ENCODE peak calls at places on chromosomes 12 and 14, in four cellular contexts. Y is H9, T is fibroblast of lung, F is OCI-LY7. S is an unnamed sample. For H3K4me1, the result is how much of the 10 kb centered on the place peaks cover.

GRCh38 chr14:93036652-93037341 is 78.9 kb downstream of the ITPK1 start:
- DNase-seq in F (no peak), T (peak), Y (no peak), S (no peak)

GRCh38 chr12:30926243-30927209 is at the start of gene TSPAN11:
- DNase-seq in T (peak), Y (peak), F (no peak), S (peak)

GRCh38 chr12:120930032-120930431 is 25.9 kb upstream of the SPPL3 start:
- DNase-seq in Y (no peak), T (no peak), F (no peak), S (no peak)

GRCh38 chr12:121628037-121628436 is 1.7 kb downstream of the ORAI1 start:
- DNase-seq in F (peak), Y (no peak), T (no peak), S (no peak)

GRCh38 chr12:41962171-41962572 is 182.5 kb downstream of the GXYLT1 start:
- DNase-seq in Y (no peak), T (no peak), F (no peak), S (no peak)

GRCh38 chr12:93098077-93098476 is 169.0 kb upstream of the EEA1 start:
- DNase-seq in F (peak), T (peak), Y (peak), S (no peak)

GRCh38 chr14:71448431-71449315 is 483.6 kb upstream of the RGS6 start:
- DNase-seq in Y (no peak), F (no peak), T (no peak), S (no peak)

GRCh38 chr12:106126441-106127288 is 12.1 kb downstream of the NUAK1 start:
- DNase-seq in Y (no peak), T (no peak), F (no peak), S (no peak)

GRCh38 chr12:104669057-104669770 is 212.5 kb downstream of the CHST11 start:
- DNase-seq in Y (no peak), T (peak), F (no peak), S (peak)

GRCh38 chr12:30796508-30796780 is 41.7 kb upstream of the CAPRIN2 start:
- DNase-seq in T (peak), Y (peak), F (no peak), S (no peak)

GRCh38 chr12:2862876-2863275 is 6.0 kb upstream of the TEX52 start:
- DNase-seq in F (no peak), Y (no peak), T (no peak), S (no peak)

DNA sequence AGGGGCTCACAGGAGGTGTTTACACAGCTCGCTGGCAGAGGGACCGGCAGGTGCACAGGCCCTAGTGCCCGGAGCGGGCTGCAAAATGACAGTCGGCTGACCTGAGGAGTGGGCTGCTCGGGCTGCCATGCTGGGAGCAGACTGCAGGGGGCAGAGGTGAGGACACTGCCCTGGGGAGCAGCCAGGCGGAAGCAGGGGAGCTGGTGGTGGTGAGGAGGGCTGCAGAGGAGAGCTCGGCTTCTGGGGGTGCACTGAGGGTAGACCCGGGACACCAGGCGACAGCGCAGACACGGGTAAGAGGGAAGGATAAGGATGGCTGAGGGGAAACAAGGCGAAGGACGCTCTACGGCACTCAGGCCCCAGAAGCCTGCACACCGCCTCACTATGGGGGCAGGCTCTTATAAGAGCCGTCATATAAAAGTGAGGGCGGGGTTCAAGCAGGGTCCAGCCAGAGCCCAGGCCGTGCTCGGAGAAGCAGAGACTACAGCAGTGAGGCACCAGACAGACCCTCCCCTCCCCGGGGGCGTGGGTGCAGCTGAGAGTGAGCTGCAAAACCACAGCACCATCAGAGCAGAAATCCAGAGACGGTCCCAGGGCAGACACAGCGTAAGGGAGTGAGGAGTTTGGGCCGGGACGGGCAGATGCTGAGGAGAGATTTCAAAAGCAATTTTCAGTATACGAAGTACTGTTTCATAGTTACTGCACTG is 62.5 kb downstream of the CCDC88C start:
- DNase-seq in T (no peak), Y (peak), F (peak), S (no peak)
- H3K4me1 ChIP-seq in T (under half), Y (under half), F (half or more), S (under half)

DNA sequence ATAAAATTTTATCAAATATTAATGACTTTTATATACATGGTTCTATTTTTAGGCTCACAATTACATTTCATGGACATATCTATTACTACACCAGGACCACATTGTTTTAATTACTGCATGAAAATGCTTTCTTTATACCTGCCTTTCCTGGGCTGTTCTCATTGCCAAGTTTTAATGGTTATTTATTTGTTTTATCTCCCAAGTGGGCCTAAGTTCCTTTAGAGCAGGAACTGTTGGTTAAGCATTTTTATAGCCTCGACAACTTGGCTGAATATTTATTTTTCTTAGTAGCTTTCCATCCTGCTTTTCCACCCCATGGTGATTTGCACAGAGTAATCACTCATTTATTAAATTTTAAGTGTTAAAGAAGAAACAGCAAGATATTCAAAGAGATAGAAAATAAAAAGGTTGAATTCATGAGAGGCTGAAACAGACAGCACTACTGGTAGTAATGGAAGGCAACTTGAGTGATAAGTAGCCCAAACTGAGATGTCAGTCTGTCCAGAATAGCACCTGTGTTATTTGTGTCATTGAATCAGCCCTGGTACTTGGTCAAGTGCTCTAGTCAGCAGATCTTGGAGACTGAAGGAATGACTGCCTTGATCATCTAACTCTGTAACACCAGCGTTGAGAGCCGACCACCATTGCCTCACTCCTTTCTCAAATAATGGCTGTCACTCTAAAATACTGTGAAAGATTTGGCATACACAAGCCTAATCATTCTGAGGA is 119.1 kb upstream of the EGLN3 start:
- DNase-seq in F (no peak), Y (no peak), T (no peak), S (no peak)
- H3K4me1 ChIP-seq in F (under half), Y (under half), T (under half), S (under half)

DNA sequence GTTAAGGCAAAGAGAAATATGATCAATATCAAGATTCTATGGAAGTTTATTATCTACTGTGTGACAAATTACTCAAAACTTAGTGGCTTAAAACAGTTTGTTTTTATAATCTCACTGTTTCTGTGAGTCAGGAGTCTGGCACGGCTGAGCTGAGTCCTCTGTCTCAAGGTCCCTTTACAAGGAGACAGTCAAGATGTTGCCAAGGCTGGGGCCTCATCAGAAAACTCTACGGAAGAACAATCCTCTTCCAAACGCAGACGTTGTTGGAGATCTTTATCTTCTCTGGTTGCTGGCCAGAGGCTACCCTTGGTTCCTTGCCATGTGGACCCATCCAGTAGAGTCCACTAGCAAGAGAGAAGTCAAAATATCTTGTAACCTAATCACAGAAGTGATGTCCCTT is 100.6 kb upstream of the CCND2 start:
- DNase-seq in T (peak), Y (no peak), F (no peak), S (no peak)
- H3K4me1 ChIP-seq in T (under half), Y (under half), F (under half), S (under half)

DNA sequence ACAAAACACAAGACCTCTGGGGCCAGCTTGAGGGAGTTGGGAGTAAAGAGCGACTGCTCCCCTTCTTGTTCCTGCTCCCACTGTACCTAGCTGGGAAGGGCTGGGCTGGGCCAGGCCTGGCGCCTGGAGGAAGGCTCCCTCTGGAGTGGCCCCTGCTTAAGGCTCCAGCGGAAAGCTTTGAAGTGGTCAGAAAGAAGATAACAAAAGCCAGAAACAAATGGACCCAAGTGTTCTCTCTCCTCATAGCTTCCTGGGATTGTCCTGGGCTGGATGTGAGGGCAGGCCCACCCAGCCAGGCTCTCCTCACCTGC is 25.3 kb downstream of the PRPF40B start:
- DNase-seq in F (no peak), Y (no peak), T (no peak), S (no peak)
- H3K4me1 ChIP-seq in F (under half), Y (under half), T (under half), S (under half)

GRCh38 chr12:124762384-124762783 is 101.3 kb downstream of the SCARB1 start:
- DNase-seq in T (no peak), Y (no peak), F (no peak), S (no peak)
- H3K4me1 ChIP-seq in T (under half), Y (under half), F (under half), S (under half)

DNA sequence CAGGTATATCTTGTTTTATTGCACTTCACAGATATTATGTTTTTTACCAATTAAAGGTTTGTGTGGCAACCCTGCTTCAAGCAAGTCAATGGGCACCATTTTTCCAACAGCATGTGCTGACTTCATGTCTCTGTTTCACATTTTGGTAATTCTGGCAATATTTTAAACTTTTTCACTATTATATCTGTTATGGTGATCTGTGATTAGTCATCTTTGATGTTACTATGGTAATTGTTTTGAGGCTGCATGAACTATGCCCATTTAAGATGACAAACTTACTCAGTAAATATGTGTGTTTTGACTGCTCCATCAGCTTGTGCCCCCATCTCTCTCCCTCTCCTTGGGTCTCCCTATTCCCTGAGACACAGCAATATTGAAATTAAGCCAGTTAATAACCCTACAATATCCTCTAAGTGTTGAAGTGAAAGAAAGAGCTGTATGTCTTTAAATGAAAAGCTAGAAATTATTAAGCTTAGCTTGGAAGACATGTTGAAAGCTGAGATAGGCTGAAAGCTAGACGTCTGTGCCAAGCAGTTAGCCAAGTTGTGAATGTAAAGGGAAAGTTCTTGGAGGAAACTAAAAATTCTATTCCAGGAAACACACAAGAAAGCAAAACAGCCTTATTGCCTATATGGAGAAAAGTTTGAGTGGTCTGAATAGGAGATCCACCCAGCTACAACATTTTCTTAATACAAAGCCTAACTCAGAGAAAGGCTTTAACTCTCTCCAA is 365.1 kb downstream of the ATP23 start:
- DNase-seq in Y (no peak), T (no peak), F (no peak), S (no peak)
- H3K4me1 ChIP-seq in Y (under half), T (under half), F (under half), S (under half)

DNA sequence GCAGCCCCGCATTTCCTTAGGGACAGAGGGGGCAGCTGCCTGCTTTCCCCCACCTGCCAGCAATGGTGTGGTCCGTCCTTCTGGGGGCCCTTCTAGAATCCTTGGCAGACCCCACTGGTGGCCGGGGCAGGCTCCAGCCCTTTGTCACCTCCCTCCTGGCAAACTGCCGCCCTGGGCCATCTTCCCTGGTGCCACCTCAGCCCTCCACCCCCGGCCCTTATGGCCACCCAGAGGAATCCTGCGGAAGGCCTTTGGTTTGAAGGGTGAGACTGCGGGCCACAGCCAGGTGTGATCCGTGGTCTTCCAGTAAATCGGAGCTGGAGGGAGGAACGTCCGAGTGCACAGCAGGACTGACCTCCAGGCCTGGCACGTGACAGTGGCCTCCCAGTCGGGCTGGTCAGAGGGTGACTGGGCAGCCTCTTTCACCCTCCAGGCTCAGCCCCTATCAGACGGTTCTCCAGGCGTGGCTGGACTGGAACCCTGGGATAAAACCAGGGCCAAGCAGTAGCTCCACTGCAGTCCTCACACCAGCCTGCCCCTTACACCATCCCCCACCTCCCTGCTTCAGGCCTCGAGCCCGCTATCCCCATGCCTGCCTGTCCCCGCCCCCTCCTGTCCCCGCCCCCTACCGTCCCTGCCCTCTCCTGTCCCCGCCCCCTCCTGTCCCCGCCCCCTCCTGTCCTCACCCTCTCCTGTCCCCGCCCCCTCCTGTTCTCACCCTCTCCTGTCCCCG is 12.4 kb downstream of the FBRSL1 start:
- DNase-seq in T (no peak), F (peak), Y (peak), S (no peak)
- H3K4me1 ChIP-seq in T (under half), F (under half), Y (under half), S (half or more)

DNA sequence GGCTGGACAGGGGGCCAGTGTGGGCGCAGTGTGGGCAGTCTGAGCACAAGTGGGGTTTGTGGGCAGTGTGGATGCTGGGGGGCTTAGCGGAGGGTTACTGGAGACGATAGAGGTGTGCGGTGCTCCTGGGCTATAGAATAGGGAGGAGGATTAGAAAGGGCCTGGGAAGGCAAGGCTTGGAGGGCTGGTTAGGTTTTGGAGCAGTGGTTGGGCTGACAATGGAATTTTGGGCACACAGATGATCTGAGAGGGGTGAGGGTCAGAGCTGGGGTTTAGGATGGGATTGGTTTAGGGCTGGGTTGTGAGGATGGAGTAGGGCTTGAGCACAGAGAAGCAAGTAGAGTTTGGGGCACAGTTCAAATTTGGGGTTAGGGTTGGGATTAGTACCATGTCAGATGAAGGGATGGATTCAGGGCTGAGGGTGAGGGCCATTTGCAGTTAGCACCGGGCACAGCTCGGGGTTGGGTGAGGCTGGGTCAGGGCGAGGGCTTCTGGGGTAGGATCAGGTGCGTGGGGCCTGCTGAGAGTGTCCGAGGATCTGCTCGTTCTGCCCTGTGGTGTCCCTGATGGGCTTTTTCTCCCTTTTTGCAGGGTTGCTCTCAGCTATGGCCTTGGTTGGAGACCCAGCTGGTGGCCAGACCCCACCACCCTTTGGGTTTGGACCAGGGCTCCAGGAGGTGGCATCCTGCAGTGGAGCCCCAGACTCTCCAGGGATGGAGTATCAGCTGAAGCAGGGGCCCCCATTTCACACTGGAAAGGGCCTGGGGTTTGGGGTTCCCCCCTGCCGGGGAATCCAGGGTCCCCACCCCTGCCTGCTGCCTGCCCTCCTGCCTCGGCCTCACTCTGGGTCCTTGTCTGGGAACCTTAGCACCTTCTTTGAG is 45.6 kb downstream of the KRT80 start:
- DNase-seq in F (no peak), T (no peak), Y (no peak), S (no peak)
- H3K4me1 ChIP-seq in F (under half), T (under half), Y (under half), S (half or more)

S was measured in suprapubic skin.